ENCODE peak calls at places on chromosomes 1 and 21, in ten cellular contexts. Y is PC-9; T is iPS-NIHi11; R is stimulated activated CD4-positive, alpha-beta T cell treated with anti-CD3 and anti-CD28 coated beads, Interleukin-1b, Interleukin-23, amount 100 ng/mL, for 24 hours; L is GM12865; B is NCI-H2081; G is mesenchymal stem cell; J is T1000; I is putamen; E is AG04449. F is an unnamed sample.

GRCh38 chr1:150365945-150366344 is 2.0 kb downstream of the RPRD2 start:
- DNase-seq in Y (no peak), T (no peak), R (no peak), L (peak; percentile 26), B (no peak), G (peak; percentile 19), J (no peak), I (no peak), E (no peak), F (no peak)

GRCh38 chr1:116568925-116569490 is 1.8 kb downstream of the CD58 start:
- DNase-seq in Y (no peak), T (no peak), R (no peak), L (no peak), B (no peak), G (no peak), J (no peak), I (no peak), E (no peak), F (no peak)

GRCh38 chr21:43364851-43365424 is 62.0 kb downstream of the SIK1 start:
- DNase-seq in Y (no peak), T (no peak), R (no peak), L (no peak), B (no peak), G (no peak), J (no peak), I (no peak), E (no peak), F (no peak)

GRCh38 chr1:24541711-24542346 is 14.1 kb upstream of the NCMAP start:
- DNase-seq in Y (no peak), T (no peak), R (no peak), L (no peak), B (no peak), G (no peak), J (no peak), I (no peak), E (no peak), F (peak; percentile 11)

GRCh38 chr1:179175011-179175934 is 54.2 kb downstream of the ABL2 start:
- DNase-seq in Y (no peak), T (no peak), R (no peak), L (no peak), B (no peak), G (peak; percentile 75), J (no peak), I (peak; percentile 77), E (peak; percentile 69), F (peak; percentile 71)

GRCh38 chr1:20029178-20029912 is 40.6 kb upstream of the PLA2G5 start:
- DNase-seq in Y (no peak), T (no peak), R (no peak), L (no peak), B (no peak), G (no peak), J (no peak), I (no peak), E (no peak), F (peak; percentile 55)

GRCh38 chr1:1024421-1025415 is 4.8 kb downstream of the AGRN start:
- DNase-seq in Y (peak; percentile 92), T (peak; percentile 67), R (no peak), L (no peak), B (no peak), G (no peak), J (no peak), I (no peak), E (no peak), F (peak; percentile 55)

GRCh38 chr1:182608850-182609610 is 4.8 kb upstream of the RGS16 start:
- DNase-seq in Y (no peak), T (no peak), R (no peak), L (peak; percentile 65), B (no peak), G (peak; percentile 93), J (no peak), I (no peak), E (no peak), F (no peak)

GRCh38 chr1:227185291-227185690 is 133.0 kb downstream of the CDC42BPA start:
- DNase-seq in Y (no peak), T (no peak), R (no peak), L (no peak), B (no peak), G (no peak), J (no peak), I (no peak), E (no peak), F (no peak)

GRCh38 chr1:205091043-205091740 is 6.9 kb upstream of the TMEM81 start:
- DNase-seq in Y (no peak), T (no peak), R (no peak), L (no peak), B (no peak), G (peak; percentile 15), J (no peak), I (no peak), E (no peak), F (peak; percentile 72)

GRCh38 chr1:20786310-20787099 is 602 bp downstream of the HP1BP3 start:
- DNase-seq in Y (peak; percentile 97), T (peak; percentile 94), R (peak; percentile 97), L (peak; percentile 97), B (peak; percentile 96), G (peak; percentile 95), J (peak; percentile 97), I (peak; percentile 94), E (peak; percentile 23), F (peak; percentile 87)

GRCh38 chr21:26169061-26169610 is 1.4 kb downstream of the APP start:
- DNase-seq in Y (peak; percentile 17), T (peak; percentile 56), R (peak; percentile 23), L (peak; percentile 87), B (peak; percentile 26), G (peak; percentile 84), J (peak; percentile 35), I (peak; percentile 74), E (no peak), F (peak; percentile 77)

GRCh38 chr1:10958614-10959013 is 53.8 kb upstream of the TARDBP start:
- DNase-seq in Y (no peak), T (peak; percentile 65), R (no peak), L (no peak), B (peak; percentile 95), G (no peak), J (no peak), I (no peak), E (no peak), F (no peak)

GRCh38 chr1:67791686-67792475 is 41.4 kb downstream of the GNG12 start:
- DNase-seq in Y (peak; percentile 60), T (no peak), R (no peak), L (no peak), B (no peak), G (peak; percentile 87), J (peak; percentile 53), I (no peak), E (peak; percentile 91), F (peak; percentile 96)

GRCh38 chr1:171397851-171398469 is 84.0 kb downstream of the FMO4 start:
- DNase-seq in Y (no peak), T (no peak), R (no peak), L (no peak), B (no peak), G (no peak), J (no peak), I (no peak), E (no peak), F (no peak)

GRCh38 chr1:216935901-216936300 is 212.7 kb upstream of the ESRRG start:
- DNase-seq in Y (no peak), T (no peak), R (no peak), L (no peak), B (no peak), G (no peak), J (no peak), I (no peak), E (no peak), F (no peak)

GRCh38 chr1:47508900-47509488 is 71.2 kb downstream of the FOXD2 start:
- DNase-seq in Y (no peak), T (peak; percentile 37), R (no peak), L (no peak), B (no peak), G (no peak), J (no peak), I (no peak), E (no peak), F (no peak)

GRCh38 chr1:34831721-34832246 is 27.8 kb downstream of the SMIM12 start:
- DNase-seq in Y (no peak), T (no peak), R (no peak), L (no peak), B (no peak), G (no peak), J (no peak), I (no peak), E (no peak), F (no peak)

GRCh38 chr1:1891349-1892078 is 627 bp upstream of the GNB1 start:
- DNase-seq in Y (peak; percentile 61), T (peak; percentile 89), R (peak; percentile 74), L (peak; percentile 79), B (peak; percentile 69), G (peak; percentile 79), J (peak; percentile 45), I (peak; percentile 61), E (no peak), F (peak; percentile 46)

GRCh38 chr1:44829506-44830384 is 13.3 kb downstream of the PTCH2 start:
- DNase-seq in Y (no peak), T (no peak), R (no peak), L (no peak), B (no peak), G (no peak), J (no peak), I (no peak), E (no peak), F (no peak)

F was measured in amniotic epithelial cell.